ENCODE peak calls at places on chromosomes 7 and 10, in five cellular contexts. L, X, R, S and E are unnamed samples.

GRCh38 chr7:133428876-133429275 is 176.0 kb downstream of the EXOC4 start:
- DNase-seq in S (no peak), R (no peak), X (no peak), L (no peak), E (no peak)

GRCh38 chr7:55474944-55475911 is 97.1 kb downstream of the VOPP1 start:
- DNase-seq in X (no peak), L (no peak), S (no peak), R (no peak), E (no peak)

GRCh38 chr10:114538544-114538906 is 119.5 kb downstream of the ABLIM1 start:
- DNase-seq in X (peak), R (no peak), L (no peak), S (no peak), E (no peak)

GRCh38 chr10:29925771-29926345 is 133.5 kb downstream of the JCAD start:
- DNase-seq in X (no peak), S (no peak), L (no peak), R (no peak), E (no peak)

GRCh38 chr10:79068203-79068561 is 584 bp upstream of the ZMIZ1 start:
- DNase-seq in X (peak), S (peak), R (peak), L (peak), E (no peak)

GRCh38 chr7:122887848-122888247 is 1.6 kb upstream of the CADPS2 start:
- DNase-seq in R (no peak), X (no peak), S (no peak), L (no peak), E (no peak)

GRCh38 chr7:84821671-84822534 is 365.0 kb downstream of the SEMA3D start:
- DNase-seq in R (no peak), L (no peak), S (peak), X (no peak), E (no peak)

GRCh38 chr10:28307267-28307666 is 4.4 kb upstream of the MPP7 start:
- DNase-seq in X (no peak), S (no peak), R (no peak), L (no peak), E (no peak)

GRCh38 chr10:3268025-3268424 is 95.4 kb upstream of the PITRM1 start:
- DNase-seq in X (no peak), R (no peak), S (no peak), L (no peak), E (no peak)

GRCh38 chr10:5666324-5667220 is at the start of gene ASB13:
- DNase-seq in X (peak), S (peak), R (peak), L (peak), E (no peak)

GRCh38 chr10:27783660-27784059 is 38.0 kb upstream of the MKX start:
- DNase-seq in R (peak), L (no peak), X (no peak), S (peak), E (peak)

GRCh38 chr10:120460776-120461175 is 3.7 kb downstream of the PLPP4 start:
- DNase-seq in X (no peak), R (no peak), L (no peak), S (peak), E (no peak)

GRCh38 chr7:371779-372545 is 82.0 kb downstream of the FOXL3 start:
- DNase-seq in S (no peak), L (no peak), X (peak), R (peak), E (peak)

GRCh38 chr7:106054971-106055370 is 57.1 kb downstream of the SYPL1 start:
- DNase-seq in S (no peak), R (no peak), L (no peak), X (no peak), E (no peak)

GRCh38 chr7:106052681-106053080 is 59.4 kb downstream of the SYPL1 start:
- DNase-seq in X (no peak), L (no peak), R (no peak), S (no peak), E (no peak)

GRCh38 chr7:106054133-106054532 is 58.0 kb downstream of the SYPL1 start:
- DNase-seq in S (no peak), L (no peak), X (no peak), R (no peak), E (no peak)

GRCh38 chr7:106050743-106051110 is 61.4 kb downstream of the SYPL1 start:
- DNase-seq in S (no peak), R (no peak), L (no peak), X (no peak), E (no peak)

DNA sequence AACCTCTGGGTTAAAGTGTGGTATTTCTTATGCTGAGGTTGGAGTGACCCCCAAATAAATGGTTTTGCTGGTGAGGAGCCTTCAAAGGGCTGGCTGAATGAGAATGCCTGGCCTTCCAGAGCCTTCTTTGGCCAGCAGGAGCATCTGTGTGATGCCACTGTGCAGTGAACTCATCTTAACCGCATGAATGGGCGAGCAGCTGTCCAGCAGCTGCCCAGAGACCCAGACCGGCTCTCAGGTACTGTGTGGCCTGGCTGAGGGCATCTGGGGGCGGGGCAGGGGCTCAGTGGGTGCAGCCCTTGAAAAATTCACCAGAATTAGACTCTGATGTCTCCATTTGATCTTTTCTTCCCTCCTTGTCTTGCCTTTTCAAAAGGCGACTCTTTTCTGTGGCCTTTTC is 59.0 kb downstream of the SYPL1 start:
- DNase-seq in S (no peak), R (no peak), L (no peak), X (no peak), E (no peak)
- TF ChIP-seq CTCF in S (no peak), R (no peak), L (no peak), X (no peak), E (no peak)

DNA sequence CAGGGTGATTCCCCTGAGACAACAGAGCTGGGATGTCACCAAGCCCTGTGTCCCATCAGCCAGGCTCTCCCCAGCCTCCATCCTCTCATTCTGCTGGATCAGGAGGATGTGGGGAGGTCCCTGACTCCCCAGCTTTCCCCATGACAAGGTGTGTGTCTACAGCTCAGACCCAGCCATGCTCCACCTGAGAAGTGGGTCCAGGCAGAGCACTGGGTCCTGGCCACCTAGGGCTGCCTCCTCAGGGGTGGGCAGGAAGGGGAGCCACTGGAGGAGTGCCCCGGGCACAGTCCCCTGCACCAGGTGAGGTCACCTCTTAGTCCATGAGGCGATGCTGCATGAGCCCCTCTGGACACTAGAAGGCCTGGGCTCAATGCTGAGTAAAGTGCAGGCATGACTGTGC is 48.2 kb downstream of the ALOX5 start:
- DNase-seq in R (no peak), X (no peak), L (no peak), S (no peak), E (no peak)
- TF ChIP-seq CTCF in R (no peak), X (no peak), L (no peak), S (no peak), E (no peak)

GRCh38 chr10:16887565-16887964 is 70.3 kb upstream of the RSU1 start:
- DNase-seq in R (no peak), L (no peak), S (no peak), X (no peak), E (no peak)

GRCh38 chr10:16894834-16895233 is 77.6 kb upstream of the RSU1 start:
- DNase-seq in R (no peak), L (no peak), S (no peak), X (no peak), E (no peak)

GRCh38 chr10:16893664-16894063 is 76.4 kb upstream of the RSU1 start:
- DNase-seq in R (no peak), S (no peak), L (no peak), X (no peak), E (no peak)

GRCh38 chr10:16891375-16892313 is 74.4 kb upstream of the RSU1 start:
- DNase-seq in X (peak), S (peak), L (no peak), R (peak), E (no peak)

GRCh38 chr10:16890691-16891090 is 73.5 kb upstream of the RSU1 start:
- DNase-seq in X (no peak), S (no peak), R (no peak), L (no peak), E (no peak)
- TF ChIP-seq CTCF in X (no peak), S (no peak), R (no peak), L (no peak), E (no peak)

GRCh38 chr10:75542084-75542483 is 110.7 kb downstream of the LRMDA start:
- DNase-seq in R (no peak), L (no peak), S (no peak), X (no peak), E (no peak)

GRCh38 chr10:75542902-75543301 is 111.5 kb downstream of the LRMDA start:
- DNase-seq in X (no peak), L (no peak), R (no peak), S (no peak), E (no peak)

GRCh38 chr10:75540357-75541335 is 109.2 kb downstream of the LRMDA start:
- DNase-seq in L (no peak), R (no peak), S (no peak), X (no peak), E (no peak)

GRCh38 chr10:75544381-75544780 is 113.0 kb downstream of the LRMDA start:
- DNase-seq in L (no peak), X (no peak), S (no peak), R (no peak), E (peak)

DNA sequence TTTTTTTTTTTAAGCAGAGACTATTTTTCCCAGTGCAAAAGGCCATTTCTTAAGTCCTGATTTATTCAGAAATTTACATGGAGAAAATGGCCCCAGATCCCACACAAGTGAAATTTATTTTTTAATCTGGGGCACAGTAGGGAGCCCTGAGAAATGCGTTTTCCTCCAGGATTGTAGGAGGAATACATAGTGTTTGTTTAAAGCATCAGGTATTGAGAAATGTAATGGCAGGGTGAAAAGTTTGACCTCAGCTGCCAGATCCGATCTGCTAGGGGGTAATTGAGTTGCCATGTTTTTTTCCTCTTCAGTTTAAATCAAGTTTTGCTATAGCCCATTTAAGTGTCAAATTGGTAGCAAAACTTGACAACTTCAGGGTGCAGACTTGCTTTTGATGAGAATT is 110.0 kb downstream of the LRMDA start:
- DNase-seq in X (no peak), L (no peak), S (no peak), R (no peak), E (no peak)
- TF ChIP-seq CTCF in X (no peak), L (no peak), S (no peak), R (no peak), E (no peak)

GRCh38 chr10:75429159-75429827 is 2.1 kb upstream of the LRMDA start:
- DNase-seq in X (no peak), R (no peak), S (no peak), L (no peak), E (no peak)

GRCh38 chr10:75430000-75430763 is 1.2 kb upstream of the LRMDA start:
- DNase-seq in X (no peak), L (no peak), S (peak), R (peak), E (peak)

GRCh38 chr10:75431180-75432111 is at the start of gene LRMDA:
- DNase-seq in S (no peak), L (no peak), X (peak), R (peak), E (peak)

GRCh38 chr10:75426880-75427279 is 4.5 kb upstream of the LRMDA start:
- DNase-seq in L (no peak), R (no peak), X (no peak), S (no peak), E (no peak)

DNA sequence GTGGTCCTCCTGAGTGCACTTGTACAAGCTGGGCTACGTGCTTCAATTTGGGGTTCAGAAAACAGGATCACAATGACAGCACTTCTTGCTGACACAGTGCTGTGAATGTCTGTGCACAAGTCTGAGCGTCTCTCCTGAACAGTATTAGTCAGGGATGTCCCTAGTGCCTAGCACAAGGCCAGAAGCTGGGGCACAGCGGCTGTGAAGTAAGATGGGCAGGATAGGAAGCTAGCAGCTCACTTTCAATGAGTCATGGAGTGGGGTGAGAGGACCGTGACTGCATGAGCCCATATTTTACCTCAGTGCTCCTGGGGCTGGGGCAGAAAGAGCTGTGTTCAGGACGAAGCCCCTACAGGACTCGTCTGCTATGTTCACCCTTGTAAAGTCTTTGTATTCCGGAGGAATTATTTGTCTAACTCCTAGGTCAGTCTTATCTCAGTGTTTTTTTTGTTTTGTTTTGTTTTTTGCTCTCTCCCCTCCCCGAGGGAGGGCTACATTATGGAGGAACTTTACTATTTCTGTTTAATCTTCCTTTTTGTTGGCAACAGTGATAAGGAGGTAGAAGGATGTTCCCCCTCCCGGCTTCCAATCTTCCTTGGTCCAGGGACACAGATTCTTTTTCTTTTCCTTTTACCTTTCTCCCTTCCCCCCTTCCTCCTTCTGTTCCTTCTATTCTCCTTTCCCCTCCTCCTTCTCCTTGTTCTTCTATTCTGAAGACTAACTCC is 2.8 kb upstream of the LRMDA start:
- DNase-seq in S (no peak), L (no peak), X (no peak), R (no peak), E (peak)
- TF ChIP-seq CTCF in S (no peak), L (no peak), X (no peak), R (no peak), E (no peak)

GRCh38 chr10:794382-794956 is 105.0 kb upstream of the DIP2C start:
- DNase-seq in X (no peak), S (no peak), R (no peak), L (no peak), E (peak)
- TF ChIP-seq CTCF in X (no peak), S (no peak), R (no peak), L (no peak), E (no peak)